ENCODE peak calls at places on chromosome 17, in six cellular contexts. R is neural progenitor cell, M is SK-N-SH, S is MM.1S, B is hepatocyte, A is PC-3. P is an unnamed sample.
A peak's percentile ranks its signal among the peaks of the same experiment; 100 is the strongest.

GRCh38 chr17:50100921-50101345 is 5.8 kb downstream of the PDK2 start:
- DNase-seq in R (no peak), M (no peak), S (no peak), B (peak; percentile 52), A (no peak), P (peak; percentile 46)

GRCh38 chr17:41082565-41083136 is 1.3 kb upstream of the KRTAP4-7 start:
- DNase-seq in R (no peak), M (no peak), S (no peak), B (no peak), A (peak; percentile 91), P (peak; percentile 38)

GRCh38 chr17:57665128-57665527 is 80.0 kb downstream of the CCDC182 start:
- DNase-seq in R (peak; percentile 39), M (peak; percentile 68), S (no peak), B (no peak), A (no peak), P (no peak)

GRCh38 chr17:81037026-81037782 is 2.3 kb downstream of the BAIAP2 start:
- DNase-seq in R (no peak), M (no peak), S (no peak), B (no peak), A (peak; percentile 93), P (no peak)

GRCh38 chr17:21008992-21009671 is 33.7 kb downstream of the USP22 start:
- DNase-seq in R (no peak), M (no peak), S (no peak), B (no peak), A (no peak), P (no peak)

GRCh38 chr17:61641715-61642114 is 50.7 kb upstream of the NACA2 start:
- DNase-seq in R (no peak), M (no peak), S (no peak), B (no peak), A (no peak), P (no peak)

GRCh38 chr17:2745317-2746037 is 4.0 kb downstream of the CCDC92B start:
- DNase-seq in R (no peak), M (no peak), S (no peak), B (no peak), A (no peak), P (no peak)

GRCh38 chr17:48429156-48429555 is 858 bp downstream of the SKAP1 start:
- DNase-seq in R (no peak), M (no peak), S (no peak), B (no peak), A (no peak), P (no peak)

GRCh38 chr17:50051606-50052005 is 4.3 kb upstream of the ITGA3 start:
- DNase-seq in R (no peak), M (no peak), S (no peak), B (no peak), A (peak; percentile 71), P (peak; percentile 43)

GRCh38 chr17:74921045-74921681 is 1.9 kb downstream of the USH1G start:
- DNase-seq in R (no peak), M (no peak), S (no peak), B (peak; percentile 5), A (no peak), P (no peak)

GRCh38 chr17:38922538-38923291 is 2.7 kb upstream of the LASP1NB start:
- DNase-seq in R (peak; percentile 83), M (peak; percentile 52), S (no peak), B (peak; percentile 64), A (peak; percentile 30), P (peak; percentile 54)

GRCh38 chr17:74097461-74098131 is 105.9 kb upstream of the RPL38 start:
- DNase-seq in R (no peak), M (no peak), S (no peak), B (no peak), A (no peak), P (no peak)

GRCh38 chr17:29573871-29574731 is 5.6 kb downstream of the TP53I13 start:
- DNase-seq in R (no peak), M (no peak), S (no peak), B (no peak), A (no peak), P (no peak)

GRCh38 chr17:28841901-28842281 is 699 bp downstream of the FAM222B start:
- DNase-seq in R (no peak), M (peak; percentile 15), S (peak; percentile 7), B (no peak), A (no peak), P (no peak)

GRCh38 chr17:416293-417206 is 63.9 kb upstream of the RPH3AL start:
- DNase-seq in R (no peak), M (no peak), S (peak; percentile 49), B (no peak), A (no peak), P (no peak)

GRCh38 chr17:67218385-67218950 is 26.5 kb downstream of the HELZ start:
- DNase-seq in R (no peak), M (no peak), S (no peak), B (no peak), A (no peak), P (peak; percentile 81)

GRCh38 chr17:60392845-60393702 is 1.1 kb upstream of the USP32 start:
- DNase-seq in R (peak; percentile 14), M (peak; percentile 57), S (peak; percentile 45), B (peak; percentile 58), A (peak; percentile 61), P (peak; percentile 70)

GRCh38 chr17:9206160-9206988 is 185.1 kb downstream of the NTN1 start:
- DNase-seq in R (peak; percentile 55), M (no peak), S (no peak), B (no peak), A (no peak), P (no peak)

GRCh38 chr17:6556121-6557039 is at the start of gene PITPNM3:
- DNase-seq in R (peak; percentile 72), M (peak; percentile 75), S (no peak), B (peak; percentile 54), A (peak; percentile 38), P (peak; percentile 58)

GRCh38 chr17:73782641-73783381 is 138.6 kb upstream of the SDK2 start:
- DNase-seq in R (peak; percentile 49), M (no peak), S (no peak), B (no peak), A (peak; percentile 18), P (no peak)

GRCh38 chr17:20171741-20172377 is 162.7 kb downstream of the SPECC1 start:
- DNase-seq in R (no peak), M (no peak), S (no peak), B (peak; percentile 14), A (no peak), P (no peak)

GRCh38 chr17:57527437-57528083 is 217.5 kb downstream of the CCDC182 start:
- DNase-seq in R (peak; percentile 92), M (no peak), S (no peak), B (peak; percentile 55), A (no peak), P (no peak)

GRCh38 chr17:73646409-73647305 is 2.4 kb upstream of the SDK2 start:
- DNase-seq in R (peak; percentile 79), M (peak; percentile 83), S (no peak), B (peak; percentile 41), A (no peak), P (peak; percentile 18)

DNA sequence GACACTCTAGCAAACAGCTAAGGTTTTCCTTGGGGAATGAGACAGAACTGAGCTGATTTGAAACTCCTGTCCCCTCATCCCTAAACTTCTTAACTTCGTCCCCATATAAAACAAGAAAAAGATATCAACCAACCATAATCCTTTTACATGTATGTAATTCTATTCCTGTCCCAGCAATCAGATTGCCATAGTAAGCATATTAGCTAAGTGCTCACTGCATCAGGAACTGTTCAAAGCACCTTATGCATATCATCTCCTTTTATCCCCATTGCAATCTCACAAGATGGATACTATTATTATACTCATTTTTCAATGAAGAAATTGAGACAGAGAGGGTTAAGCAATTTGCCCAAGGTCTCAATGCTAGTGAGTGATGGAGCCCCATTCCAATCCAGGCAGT is 6.8 kb downstream of the KIF18B start:
- DNase-seq in R (no peak), M (no peak), S (no peak), B (no peak), A (no peak), P (no peak)
- H3K27ac ChIP-seq in R (no peak overlapping the region), M (no peak overlapping the region), S (no peak overlapping the region), B (no peak overlapping the region), A (no peak overlapping the region), P (no peak overlapping the region)

GRCh38 chr17:78557598-78558039 is 19.6 kb downstream of the DNAH17 start:
- DNase-seq in R (no peak), M (peak; percentile 59), S (no peak), B (no peak), A (peak; percentile 39), P (peak; percentile 92)

GRCh38 chr17:78556812-78557211 is 20.4 kb downstream of the DNAH17 start:
- DNase-seq in R (no peak), M (no peak), S (no peak), B (no peak), A (no peak), P (no peak)

GRCh38 chr17:78559024-78559423 is 18.2 kb downstream of the DNAH17 start:
- DNase-seq in R (no peak), M (no peak), S (no peak), B (no peak), A (no peak), P (no peak)

GRCh38 chr17:78559749-78560368 is 17.3 kb downstream of the DNAH17 start:
- DNase-seq in R (no peak), M (no peak), S (no peak), B (no peak), A (peak; percentile 49), P (no peak)

GRCh38 chr17:78558181-78558850 is 18.9 kb downstream of the DNAH17 start:
- DNase-seq in R (no peak), M (peak; percentile 74), S (no peak), B (no peak), A (no peak), P (peak; percentile 61)
- TF ChIP-seq EZH2phosphoT487 in R (no peak), M (no peak), S (no peak), B (no peak), A (no peak), P (no peak)

GRCh38 chr17:78718575-78719209 is 63.4 kb downstream of the CYTH1 start:
- DNase-seq in R (no peak), M (no peak), S (no peak), B (no peak), A (no peak), P (no peak)
- H3K27ac ChIP-seq in R (no peak overlapping the region), M (no peak overlapping the region), S (peak overlapping the region; percentile 97), B (peak overlapping the region; percentile 45), A (no peak overlapping the region), P (no peak overlapping the region)

GRCh38 chr17:7587831-7588230 is 2.1 kb downstream of the SOX15 start:
- DNase-seq in R (no peak), M (no peak), S (no peak), B (no peak), A (peak; percentile 45), P (no peak)

GRCh38 chr17:7588553-7589203 is 1.2 kb downstream of the SOX15 start:
- DNase-seq in R (no peak), M (peak; percentile 47), S (no peak), B (no peak), A (no peak), P (peak; percentile 37)

GRCh38 chr17:7586673-7587419 is 3.0 kb downstream of the SOX15 start:
- DNase-seq in R (no peak), M (no peak), S (no peak), B (peak; percentile 50), A (peak; percentile 19), P (no peak)

GRCh38 chr17:7589204-7589868 is 558 bp downstream of the SOX15 start:
- DNase-seq in R (peak; percentile 94), M (peak; percentile 91), S (no peak), B (peak; percentile 84), A (peak; percentile 46), P (peak; percentile 94)

DNA sequence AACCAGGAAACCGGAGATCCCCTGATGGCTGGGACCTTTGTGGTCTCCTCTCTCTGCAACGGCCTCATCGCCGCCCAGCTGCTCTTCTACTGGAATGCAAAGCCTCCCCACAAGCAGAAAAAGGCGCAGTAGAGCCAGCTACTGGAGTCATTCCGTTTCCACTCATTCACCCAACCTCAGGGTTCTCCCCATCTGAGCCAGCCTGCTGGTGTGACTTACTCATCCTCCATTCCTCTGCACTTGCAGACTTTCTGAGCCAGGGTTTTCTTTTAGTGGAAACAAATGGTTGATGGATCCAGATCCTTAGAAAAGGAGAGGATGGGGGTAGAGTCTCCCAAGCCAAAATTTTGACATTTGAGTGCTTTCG is 2.5 kb downstream of the SOX15 start:
- DNase-seq in R (no peak), M (no peak), S (no peak), B (no peak), A (peak; percentile 16), P (peak; percentile 98)
- TF ChIP-seq EZH2phosphoT487 in R (no peak), M (no peak), S (no peak), B (no peak), A (no peak), P (no peak)

P was measured in GM23248.